ENCODE peak calls at places on chromosome 6, in eight cellular contexts. T, Z, O, X, R, A, L and D are unnamed samples.

GRCh38 chr6:143698759-143699750 is 21.3 kb downstream of the PHACTR2 start:
- DNase-seq in T (no peak), Z (no peak), O (no peak), X (no peak), R (no peak), A (no peak), L (peak; percentile 88), D (no peak)

GRCh38 chr6:33414592-33415271 is 3.2 kb downstream of the CUTA start:
- DNase-seq in T (no peak), Z (peak; percentile 66), O (no peak), X (no peak), R (no peak), A (no peak), L (peak; percentile 67), D (no peak)

GRCh38 chr6:140009286-140009685 is 634.8 kb upstream of the CITED2 start:
- DNase-seq in T (no peak), Z (no peak), O (no peak), X (no peak), R (no peak), A (no peak), L (no peak), D (no peak)

GRCh38 chr6:108752733-108753392 is 95.4 kb upstream of the ARMC2 start:
- DNase-seq in T (no peak), Z (no peak), O (no peak), X (peak; percentile 47), R (no peak), A (no peak), L (no peak), D (no peak)

GRCh38 chr6:167282165-167282564 is 8.9 kb upstream of the UNC93A start:
- DNase-seq in T (no peak), Z (no peak), O (no peak), X (no peak), R (no peak), A (no peak), L (no peak), D (no peak)

GRCh38 chr6:106165885-106166485 is 79.8 kb downstream of the PRDM1 start:
- DNase-seq in T (no peak), Z (no peak), O (peak; percentile 66), X (no peak), R (no peak), A (no peak), L (no peak), D (peak; percentile 60)

GRCh38 chr6:30882764-30883475 is 1.4 kb upstream of the DDR1 start:
- DNase-seq in T (peak; percentile 54), Z (peak; percentile 82), O (no peak), X (peak; percentile 87), R (no peak), A (no peak), L (peak; percentile 89), D (no peak)

GRCh38 chr6:38750968-38751615 is 36.0 kb downstream of the DNAH8 start:
- DNase-seq in T (no peak), Z (no peak), O (no peak), X (no peak), R (no peak), A (no peak), L (no peak), D (no peak)

GRCh38 chr6:163893609-163894189 is 479.2 kb downstream of the QKI start:
- DNase-seq in T (no peak), Z (no peak), O (no peak), X (no peak), R (no peak), A (no peak), L (no peak), D (no peak)

GRCh38 chr6:17957488-17957887 is 29.9 kb downstream of the KIF13A start:
- DNase-seq in T (no peak), Z (no peak), O (peak; percentile 28), X (no peak), R (no peak), A (no peak), L (no peak), D (no peak)

DNA sequence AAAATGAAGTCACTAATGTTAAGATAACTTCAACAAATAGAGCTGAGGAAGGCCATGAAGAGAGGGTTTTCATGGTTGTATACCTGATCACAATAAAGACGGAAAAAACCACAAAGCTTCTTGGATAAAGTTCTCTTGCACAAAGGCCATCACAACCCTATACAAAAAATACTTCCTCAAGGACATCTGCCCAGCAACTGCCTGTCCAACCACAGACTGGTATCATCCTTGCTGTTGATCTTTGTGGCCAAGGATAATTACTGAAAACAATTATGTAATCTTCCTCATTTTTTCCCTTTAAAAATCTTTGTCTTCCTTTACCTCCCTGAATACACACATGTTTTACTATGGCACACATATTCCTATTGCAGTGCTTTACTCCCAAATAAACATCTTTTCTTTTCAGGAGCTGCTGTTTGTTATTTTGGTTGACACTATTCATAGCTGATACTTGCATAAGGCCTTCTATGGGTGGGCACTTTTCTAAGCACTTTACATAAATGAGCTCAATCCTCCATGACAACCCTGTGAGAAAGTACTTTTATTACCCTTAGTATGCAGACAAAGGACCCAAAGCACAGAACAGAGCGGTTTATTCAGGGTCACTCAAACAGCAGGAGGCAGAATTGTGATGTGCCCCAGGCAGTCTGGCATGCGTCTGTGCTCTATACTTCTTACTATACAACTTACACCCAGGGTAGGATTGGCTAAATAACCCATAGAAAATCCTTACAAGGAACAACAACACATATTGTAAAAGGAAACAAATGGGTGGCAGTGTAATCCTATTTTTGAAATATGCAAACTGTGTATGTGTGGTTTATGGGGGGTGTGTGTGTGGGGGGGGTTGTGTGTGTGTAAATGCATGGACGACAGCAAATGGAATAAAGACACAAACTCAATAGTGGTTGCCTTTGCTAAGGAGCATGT is 35.0 kb downstream of the SNRNP48 start:
- DNase-seq in T (no peak), Z (no peak), O (no peak), X (no peak), R (no peak), A (no peak), L (peak; percentile 24), D (no peak)
- TF ChIP-seq CTCF in T (no peak), Z (no peak), O (no peak), X (no peak), R (no peak), A (no peak), L (peak; percentile 7), D (no peak)

GRCh38 chr6:43768506-43768860 is 1.5 kb upstream of the VEGFA start:
- DNase-seq in T (no peak), Z (no peak), O (no peak), X (no peak), R (no peak), A (no peak), L (no peak), D (no peak)
- H3K27ac ChIP-seq in T (no peak overlapping the region), Z (no peak overlapping the region), O (peak overlapping the region; percentile 46), X (no peak overlapping the region), R (no peak overlapping the region), A (no peak overlapping the region), L (no peak overlapping the region), D (no peak overlapping the region)

GRCh38 chr6:551829-552350 is 105.0 kb downstream of the HUS1B start:
- DNase-seq in T (no peak), Z (no peak), O (no peak), X (no peak), R (no peak), A (no peak), L (peak; percentile 22), D (no peak)
- TF ChIP-seq CTCF in T (no peak), Z (no peak), O (no peak), X (no peak), R (no peak), A (peak; percentile 2), L (no peak), D (no peak)

GRCh38 chr6:116200619-116201249 is 53.1 kb downstream of the TSPYL4 start:
- DNase-seq in T (no peak), Z (no peak), O (peak; percentile 78), X (no peak), R (no peak), A (no peak), L (no peak), D (peak; percentile 58)
- H3K27ac ChIP-seq in T (no peak overlapping the region), Z (no peak overlapping the region), O (no peak overlapping the region), X (no peak overlapping the region), R (no peak overlapping the region), A (no peak overlapping the region), L (no peak overlapping the region), D (no peak overlapping the region)